ENCODE peak calls at places on chromosomes 5 and 9, in six cellular contexts. One of them, this sample, is unnamed.

GRCh38 chr9:14251146-14252071 is 62.5 kb downstream of the NFIB start:
- DNase-seq in stimulated activated CD8-positive, alpha-beta memory T cell treated with anti-CD3 and anti-CD28 coated beads, Interleukin-4, amount 100 ng/mL, for 48 hours: no peak
- DNase-seq in KBM-7: no peak
- DNase-seq in naive B cell: no peak
- DNase-seq in posterior cingulate gyrus: peak; percentile 85
- DNase-seq in AG10803: peak; percentile 62
- DNase-seq in this sample: peak; percentile 63

GRCh38 chr9:272251-273213 is 57.9 kb downstream of the DOCK8 start:
- DNase-seq in stimulated activated CD8-positive, alpha-beta memory T cell treated with anti-CD3 and anti-CD28 coated beads, Interleukin-4, amount 100 ng/mL, for 48 hours: peak; percentile 74
- DNase-seq in KBM-7: peak; percentile 94
- DNase-seq in naive B cell: peak; percentile 83
- DNase-seq in posterior cingulate gyrus: no peak
- DNase-seq in AG10803: no peak
- DNase-seq in this sample: no peak

GRCh38 chr5:150253416-150254208 is 36.0 kb downstream of the CAMK2A start:
- DNase-seq in stimulated activated CD8-positive, alpha-beta memory T cell treated with anti-CD3 and anti-CD28 coated beads, Interleukin-4, amount 100 ng/mL, for 48 hours: no peak
- DNase-seq in KBM-7: no peak
- DNase-seq in naive B cell: no peak
- DNase-seq in posterior cingulate gyrus: no peak
- DNase-seq in AG10803: no peak
- DNase-seq in this sample: peak; percentile 74

GRCh38 chr5:177369050-177369912 is 11.6 kb downstream of the RGS14 start:
- DNase-seq in stimulated activated CD8-positive, alpha-beta memory T cell treated with anti-CD3 and anti-CD28 coated beads, Interleukin-4, amount 100 ng/mL, for 48 hours: peak; percentile 58
- DNase-seq in KBM-7: no peak
- DNase-seq in naive B cell: no peak
- DNase-seq in posterior cingulate gyrus: peak; percentile 87
- DNase-seq in AG10803: peak; percentile 6
- DNase-seq in this sample: peak; percentile 83

GRCh38 chr5:137833463-137833862 is 34.2 kb upstream of the MYOT start:
- DNase-seq in stimulated activated CD8-positive, alpha-beta memory T cell treated with anti-CD3 and anti-CD28 coated beads, Interleukin-4, amount 100 ng/mL, for 48 hours: no peak
- DNase-seq in KBM-7: no peak
- DNase-seq in naive B cell: no peak
- DNase-seq in posterior cingulate gyrus: no peak
- DNase-seq in AG10803: peak; percentile 52
- DNase-seq in this sample: peak; percentile 57

GRCh38 chr5:127802477-127802865 is 99.3 kb downstream of the CCDC192 start:
- DNase-seq in stimulated activated CD8-positive, alpha-beta memory T cell treated with anti-CD3 and anti-CD28 coated beads, Interleukin-4, amount 100 ng/mL, for 48 hours: no peak
- DNase-seq in KBM-7: no peak
- DNase-seq in naive B cell: no peak
- DNase-seq in posterior cingulate gyrus: no peak
- DNase-seq in AG10803: peak; percentile 13
- DNase-seq in this sample: no peak

GRCh38 chr9:126293522-126293889 is 33.1 kb upstream of the MVB12B start:
- DNase-seq in stimulated activated CD8-positive, alpha-beta memory T cell treated with anti-CD3 and anti-CD28 coated beads, Interleukin-4, amount 100 ng/mL, for 48 hours: peak; percentile 45
- DNase-seq in KBM-7: no peak
- DNase-seq in naive B cell: no peak
- DNase-seq in posterior cingulate gyrus: no peak
- DNase-seq in AG10803: no peak
- DNase-seq in this sample: no peak

GRCh38 chr9:91289244-91289643 is 72.5 kb downstream of the AUH start:
- DNase-seq in stimulated activated CD8-positive, alpha-beta memory T cell treated with anti-CD3 and anti-CD28 coated beads, Interleukin-4, amount 100 ng/mL, for 48 hours: no peak
- DNase-seq in KBM-7: peak; percentile 28
- DNase-seq in naive B cell: no peak
- DNase-seq in posterior cingulate gyrus: no peak
- DNase-seq in AG10803: no peak
- DNase-seq in this sample: no peak

GRCh38 chr9:136006169-136006568 is 45.0 kb upstream of the UBAC1 start:
- DNase-seq in stimulated activated CD8-positive, alpha-beta memory T cell treated with anti-CD3 and anti-CD28 coated beads, Interleukin-4, amount 100 ng/mL, for 48 hours: no peak
- DNase-seq in KBM-7: no peak
- DNase-seq in naive B cell: no peak
- DNase-seq in posterior cingulate gyrus: no peak
- DNase-seq in AG10803: no peak
- DNase-seq in this sample: no peak

GRCh38 chr9:4035809-4036208 is 264.1 kb downstream of the GLIS3 start:
- DNase-seq in stimulated activated CD8-positive, alpha-beta memory T cell treated with anti-CD3 and anti-CD28 coated beads, Interleukin-4, amount 100 ng/mL, for 48 hours: no peak
- DNase-seq in KBM-7: no peak
- DNase-seq in naive B cell: no peak
- DNase-seq in posterior cingulate gyrus: no peak
- DNase-seq in AG10803: no peak
- DNase-seq in this sample: peak; percentile 58

GRCh38 chr9:124040186-124040920 is 28.8 kb downstream of the LHX2 start:
- DNase-seq in stimulated activated CD8-positive, alpha-beta memory T cell treated with anti-CD3 and anti-CD28 coated beads, Interleukin-4, amount 100 ng/mL, for 48 hours: no peak
- DNase-seq in KBM-7: no peak
- DNase-seq in naive B cell: no peak
- DNase-seq in posterior cingulate gyrus: peak; percentile 70
- DNase-seq in AG10803: peak; percentile 28
- DNase-seq in this sample: no peak

GRCh38 chr9:81535542-81536241 is 153.7 kb downstream of the TLE1 start:
- DNase-seq in stimulated activated CD8-positive, alpha-beta memory T cell treated with anti-CD3 and anti-CD28 coated beads, Interleukin-4, amount 100 ng/mL, for 48 hours: no peak
- DNase-seq in KBM-7: no peak
- DNase-seq in naive B cell: no peak
- DNase-seq in posterior cingulate gyrus: no peak
- DNase-seq in AG10803: peak; percentile 16
- DNase-seq in this sample: no peak

GRCh38 chr5:72955143-72955767 is 586 bp upstream of the FCHO2 start:
- DNase-seq in stimulated activated CD8-positive, alpha-beta memory T cell treated with anti-CD3 and anti-CD28 coated beads, Interleukin-4, amount 100 ng/mL, for 48 hours: no peak
- DNase-seq in KBM-7: no peak
- DNase-seq in naive B cell: no peak
- DNase-seq in posterior cingulate gyrus: no peak
- DNase-seq in AG10803: no peak
- DNase-seq in this sample: peak; percentile 88

GRCh38 chr9:115651456-115651855 is 502.1 kb upstream of the PAPPA start:
- DNase-seq in stimulated activated CD8-positive, alpha-beta memory T cell treated with anti-CD3 and anti-CD28 coated beads, Interleukin-4, amount 100 ng/mL, for 48 hours: no peak
- DNase-seq in KBM-7: no peak
- DNase-seq in naive B cell: no peak
- DNase-seq in posterior cingulate gyrus: no peak
- DNase-seq in AG10803: peak; percentile 70
- DNase-seq in this sample: no peak

GRCh38 chr5:43421450-43422133 is 9.4 kb upstream of the CCL28 start:
- DNase-seq in stimulated activated CD8-positive, alpha-beta memory T cell treated with anti-CD3 and anti-CD28 coated beads, Interleukin-4, amount 100 ng/mL, for 48 hours: no peak
- DNase-seq in KBM-7: no peak
- DNase-seq in naive B cell: no peak
- DNase-seq in posterior cingulate gyrus: no peak
- DNase-seq in AG10803: no peak
- DNase-seq in this sample: no peak

GRCh38 chr5:65695162-65695755 is 26.6 kb downstream of the SGTB start:
- DNase-seq in stimulated activated CD8-positive, alpha-beta memory T cell treated with anti-CD3 and anti-CD28 coated beads, Interleukin-4, amount 100 ng/mL, for 48 hours: no peak
- DNase-seq in KBM-7: no peak
- DNase-seq in naive B cell: no peak
- DNase-seq in posterior cingulate gyrus: no peak
- DNase-seq in AG10803: no peak
- DNase-seq in this sample: no peak

GRCh38 chr5:88881566-88881965 is 1.4 kb downstream of the MEF2C start:
- DNase-seq in stimulated activated CD8-positive, alpha-beta memory T cell treated with anti-CD3 and anti-CD28 coated beads, Interleukin-4, amount 100 ng/mL, for 48 hours: no peak
- DNase-seq in KBM-7: peak; percentile 55
- DNase-seq in naive B cell: peak; percentile 22
- DNase-seq in posterior cingulate gyrus: no peak
- DNase-seq in AG10803: peak; percentile 8
- DNase-seq in this sample: no peak

GRCh38 chr5:77379558-77380061 is 112.5 kb downstream of the WDR41 start:
- DNase-seq in stimulated activated CD8-positive, alpha-beta memory T cell treated with anti-CD3 and anti-CD28 coated beads, Interleukin-4, amount 100 ng/mL, for 48 hours: peak; percentile 63
- DNase-seq in KBM-7: no peak
- DNase-seq in naive B cell: no peak
- DNase-seq in posterior cingulate gyrus: no peak
- DNase-seq in AG10803: no peak
- DNase-seq in this sample: no peak

GRCh38 chr5:72529383-72529782 is 22.2 kb upstream of the ZNF366 start:
- DNase-seq in stimulated activated CD8-positive, alpha-beta memory T cell treated with anti-CD3 and anti-CD28 coated beads, Interleukin-4, amount 100 ng/mL, for 48 hours: no peak
- DNase-seq in KBM-7: no peak
- DNase-seq in naive B cell: no peak
- DNase-seq in posterior cingulate gyrus: no peak
- DNase-seq in AG10803: no peak
- DNase-seq in this sample: peak; percentile 56

GRCh38 chr9:133793471-133793870 is 55.3 kb upstream of the SARDH start:
- DNase-seq in stimulated activated CD8-positive, alpha-beta memory T cell treated with anti-CD3 and anti-CD28 coated beads, Interleukin-4, amount 100 ng/mL, for 48 hours: no peak
- DNase-seq in KBM-7: no peak
- DNase-seq in naive B cell: no peak
- DNase-seq in posterior cingulate gyrus: no peak
- DNase-seq in AG10803: no peak
- DNase-seq in this sample: no peak

GRCh38 chr5:163893301-163893700 is 387.9 kb downstream of the MAT2B start:
- DNase-seq in stimulated activated CD8-positive, alpha-beta memory T cell treated with anti-CD3 and anti-CD28 coated beads, Interleukin-4, amount 100 ng/mL, for 48 hours: no peak
- DNase-seq in KBM-7: no peak
- DNase-seq in naive B cell: no peak
- DNase-seq in posterior cingulate gyrus: no peak
- DNase-seq in AG10803: peak; percentile 23
- DNase-seq in this sample: no peak

GRCh38 chr9:70563437-70564204 is 149.2 kb upstream of the KLF9 start:
- DNase-seq in stimulated activated CD8-positive, alpha-beta memory T cell treated with anti-CD3 and anti-CD28 coated beads, Interleukin-4, amount 100 ng/mL, for 48 hours: peak; percentile 49
- DNase-seq in KBM-7: peak; percentile 92
- DNase-seq in naive B cell: peak; percentile 48
- DNase-seq in posterior cingulate gyrus: no peak
- DNase-seq in AG10803: peak; percentile 94
- DNase-seq in this sample: no peak

GRCh38 chr9:135888766-135889394 is 18.5 kb downstream of the CAMSAP1 start:
- DNase-seq in stimulated activated CD8-positive, alpha-beta memory T cell treated with anti-CD3 and anti-CD28 coated beads, Interleukin-4, amount 100 ng/mL, for 48 hours: no peak
- DNase-seq in KBM-7: no peak
- DNase-seq in naive B cell: no peak
- DNase-seq in posterior cingulate gyrus: no peak
- DNase-seq in AG10803: no peak
- DNase-seq in this sample: no peak

GRCh38 chr9:38083858-38084555 is 15.0 kb upstream of the SHB start:
- DNase-seq in stimulated activated CD8-positive, alpha-beta memory T cell treated with anti-CD3 and anti-CD28 coated beads, Interleukin-4, amount 100 ng/mL, for 48 hours: no peak
- DNase-seq in KBM-7: no peak
- DNase-seq in naive B cell: no peak
- DNase-seq in posterior cingulate gyrus: no peak
- DNase-seq in AG10803: peak; percentile 37
- DNase-seq in this sample: peak; percentile 66

GRCh38 chr9:36625006-36625600 is 52.4 kb downstream of the MELK start:
- DNase-seq in stimulated activated CD8-positive, alpha-beta memory T cell treated with anti-CD3 and anti-CD28 coated beads, Interleukin-4, amount 100 ng/mL, for 48 hours: no peak
- DNase-seq in KBM-7: no peak
- DNase-seq in naive B cell: no peak
- DNase-seq in posterior cingulate gyrus: peak; percentile 85
- DNase-seq in AG10803: peak; percentile 74
- DNase-seq in this sample: no peak

GRCh38 chr5:33892419-33893151 is 795 bp upstream of the ADAMTS12 start:
- DNase-seq in stimulated activated CD8-positive, alpha-beta memory T cell treated with anti-CD3 and anti-CD28 coated beads, Interleukin-4, amount 100 ng/mL, for 48 hours: no peak
- DNase-seq in KBM-7: no peak
- DNase-seq in naive B cell: no peak
- DNase-seq in posterior cingulate gyrus: no peak
- DNase-seq in AG10803: peak; percentile 99
- DNase-seq in this sample: no peak

GRCh38 chr5:125227333-125228075 is 481.1 kb upstream of the ZNF608 start:
- DNase-seq in stimulated activated CD8-positive, alpha-beta memory T cell treated with anti-CD3 and anti-CD28 coated beads, Interleukin-4, amount 100 ng/mL, for 48 hours: no peak
- DNase-seq in KBM-7: peak; percentile 14
- DNase-seq in naive B cell: no peak
- DNase-seq in posterior cingulate gyrus: no peak
- DNase-seq in AG10803: no peak
- DNase-seq in this sample: peak; percentile 79

GRCh38 chr5:9376363-9377117 is 169.3 kb downstream of the SEMA5A start:
- DNase-seq in stimulated activated CD8-positive, alpha-beta memory T cell treated with anti-CD3 and anti-CD28 coated beads, Interleukin-4, amount 100 ng/mL, for 48 hours: no peak
- DNase-seq in KBM-7: no peak
- DNase-seq in naive B cell: no peak
- DNase-seq in posterior cingulate gyrus: no peak
- DNase-seq in AG10803: no peak
- DNase-seq in this sample: no peak

GRCh38 chr9:19229725-19230355 is 653 bp upstream of the DENND4C start:
- DNase-seq in stimulated activated CD8-positive, alpha-beta memory T cell treated with anti-CD3 and anti-CD28 coated beads, Interleukin-4, amount 100 ng/mL, for 48 hours: peak; percentile 71
- DNase-seq in KBM-7: peak; percentile 79
- DNase-seq in naive B cell: no peak
- DNase-seq in posterior cingulate gyrus: peak; percentile 91
- DNase-seq in AG10803: no peak
- DNase-seq in this sample: peak; percentile 92

GRCh38 chr9:113599647-113600476 is 136.3 kb downstream of the RGS3 start:
- DNase-seq in stimulated activated CD8-positive, alpha-beta memory T cell treated with anti-CD3 and anti-CD28 coated beads, Interleukin-4, amount 100 ng/mL, for 48 hours: no peak
- DNase-seq in KBM-7: no peak
- DNase-seq in naive B cell: no peak
- DNase-seq in posterior cingulate gyrus: peak; percentile 74
- DNase-seq in AG10803: peak; percentile 90
- DNase-seq in this sample: peak; percentile 72

GRCh38 chr5:173287086-173287485 is 41.1 kb downstream of the STC2 start:
- DNase-seq in stimulated activated CD8-positive, alpha-beta memory T cell treated with anti-CD3 and anti-CD28 coated beads, Interleukin-4, amount 100 ng/mL, for 48 hours: no peak
- DNase-seq in KBM-7: no peak
- DNase-seq in naive B cell: no peak
- DNase-seq in posterior cingulate gyrus: no peak
- DNase-seq in AG10803: no peak
- DNase-seq in this sample: no peak

GRCh38 chr5:80481019-80481893 is 6.6 kb upstream of the FAM151B start:
- DNase-seq in stimulated activated CD8-positive, alpha-beta memory T cell treated with anti-CD3 and anti-CD28 coated beads, Interleukin-4, amount 100 ng/mL, for 48 hours: peak; percentile 38
- DNase-seq in KBM-7: peak; percentile 76
- DNase-seq in naive B cell: no peak
- DNase-seq in posterior cingulate gyrus: no peak
- DNase-seq in AG10803: peak; percentile 69
- DNase-seq in this sample: peak; percentile 66

GRCh38 chr9:107190031-107190935 is 92.8 kb upstream of the RAD23B start:
- DNase-seq in stimulated activated CD8-positive, alpha-beta memory T cell treated with anti-CD3 and anti-CD28 coated beads, Interleukin-4, amount 100 ng/mL, for 48 hours: no peak
- DNase-seq in KBM-7: no peak
- DNase-seq in naive B cell: no peak
- DNase-seq in posterior cingulate gyrus: no peak
- DNase-seq in AG10803: peak; percentile 45
- DNase-seq in this sample: peak; percentile 80

GRCh38 chr5:64958757-64959391 is 190.1 kb downstream of the CWC27 start:
- DNase-seq in stimulated activated CD8-positive, alpha-beta memory T cell treated with anti-CD3 and anti-CD28 coated beads, Interleukin-4, amount 100 ng/mL, for 48 hours: no peak
- DNase-seq in KBM-7: peak; percentile 14
- DNase-seq in naive B cell: no peak
- DNase-seq in posterior cingulate gyrus: no peak
- DNase-seq in AG10803: peak; percentile 61
- DNase-seq in this sample: no peak

GRCh38 chr9:106697799-106698591 is 165.0 kb upstream of the ZNF462 start:
- DNase-seq in stimulated activated CD8-positive, alpha-beta memory T cell treated with anti-CD3 and anti-CD28 coated beads, Interleukin-4, amount 100 ng/mL, for 48 hours: no peak
- DNase-seq in KBM-7: no peak
- DNase-seq in naive B cell: no peak
- DNase-seq in posterior cingulate gyrus: peak; percentile 91
- DNase-seq in AG10803: peak; percentile 87
- DNase-seq in this sample: peak; percentile 47